ENCODE peak calls at places on chromosomes 16 and 17, in five cellular contexts. One of them, this sample, is unnamed.

GRCh38 chr16:85227262-85227923 is 115.1 kb upstream of the CIBAR2 start:
- DNase-seq in K562: no peak
- DNase-seq in WTC11: no peak
- DNase-seq in A549: no peak
- DNase-seq in HepG2: no peak
- DNase-seq in this sample: peak

GRCh38 chr17:50686494-50687199 is 21.1 kb downstream of the ANKRD40 start:
- DNase-seq in HepG2: peak
- DNase-seq in WTC11: no peak
- DNase-seq in A549: peak
- DNase-seq in K562: no peak
- DNase-seq in this sample: no peak

GRCh38 chr16:23566724-23567123 is 9.2 kb downstream of the UBFD1 start:
- DNase-seq in K562: no peak
- DNase-seq in A549: no peak
- DNase-seq in HepG2: no peak
- DNase-seq in WTC11: no peak
- DNase-seq in this sample: no peak

GRCh38 chr17:35082073-35082657 is 18.7 kb upstream of the RFFL start:
- DNase-seq in HepG2: peak
- DNase-seq in K562: no peak
- DNase-seq in WTC11: no peak
- DNase-seq in A549: no peak
- DNase-seq in this sample: no peak

GRCh38 chr17:16322636-16323035 is 30.6 kb downstream of the CENPV start:
- DNase-seq in WTC11: no peak
- DNase-seq in A549: no peak
- DNase-seq in HepG2: no peak
- DNase-seq in K562: no peak
- DNase-seq in this sample: no peak

GRCh38 chr16:85781685-85782370 is 17.5 kb downstream of the EMC8 start:
- DNase-seq in A549: no peak
- DNase-seq in K562: no peak
- DNase-seq in HepG2: peak
- DNase-seq in WTC11: no peak
- DNase-seq in this sample: no peak

GRCh38 chr16:5328546-5328945 is 231.0 kb upstream of the EEF2KMT start:
- DNase-seq in K562: peak
- DNase-seq in HepG2: no peak
- DNase-seq in WTC11: no peak
- DNase-seq in A549: no peak
- DNase-seq in this sample: no peak

GRCh38 chr17:19683117-19683516 is 33.3 kb downstream of the SLC47A2 start:
- DNase-seq in HepG2: no peak
- DNase-seq in WTC11: no peak
- DNase-seq in A549: no peak
- DNase-seq in K562: no peak
- DNase-seq in this sample: no peak

GRCh38 chr17:31488982-31489294 is 97.5 kb downstream of the RAB11FIP4 start:
- DNase-seq in WTC11: no peak
- DNase-seq in A549: no peak
- DNase-seq in HepG2: no peak
- DNase-seq in K562: no peak
- DNase-seq in this sample: no peak

GRCh38 chr17:18033442-18034099 is 5.4 kb downstream of the ATPAF2 start:
- DNase-seq in A549: peak
- DNase-seq in HepG2: peak
- DNase-seq in WTC11: no peak
- DNase-seq in K562: peak
- DNase-seq in this sample: peak

GRCh38 chr17:48333034-48333491 is 97.0 kb downstream of the SKAP1 start:
- DNase-seq in HepG2: no peak
- DNase-seq in A549: no peak
- DNase-seq in K562: no peak
- DNase-seq in WTC11: no peak
- DNase-seq in this sample: no peak

GRCh38 chr16:73015612-73016487 is 32.1 kb downstream of the ZFHX3 start:
- DNase-seq in HepG2: peak
- DNase-seq in A549: peak
- DNase-seq in K562: no peak
- DNase-seq in WTC11: no peak
- DNase-seq in this sample: peak

GRCh38 chr16:72645526-72645925 is 402.4 kb downstream of the ZFHX3 start:
- DNase-seq in A549: no peak
- DNase-seq in HepG2: no peak
- DNase-seq in K562: no peak
- DNase-seq in WTC11: no peak
- DNase-seq in this sample: no peak

GRCh38 chr16:12431547-12431946 is 372.1 kb downstream of the CPPED1 start:
- DNase-seq in HepG2: no peak
- DNase-seq in WTC11: no peak
- DNase-seq in A549: no peak
- DNase-seq in K562: no peak
- DNase-seq in this sample: no peak

GRCh38 chr17:60971515-60972369 is 294.1 kb downstream of the BCAS3 start:
- DNase-seq in A549: peak
- DNase-seq in K562: peak
- DNase-seq in HepG2: peak
- DNase-seq in WTC11: peak
- DNase-seq in this sample: peak
- TF ChIP-seq ESRRA in A549: no peak
- TF ChIP-seq ESRRA in K562: no peak
- TF ChIP-seq ESRRA in HepG2: no peak
- TF ChIP-seq ESRRA in WTC11: no peak
- TF ChIP-seq ESRRA in this sample: no peak

DNA sequence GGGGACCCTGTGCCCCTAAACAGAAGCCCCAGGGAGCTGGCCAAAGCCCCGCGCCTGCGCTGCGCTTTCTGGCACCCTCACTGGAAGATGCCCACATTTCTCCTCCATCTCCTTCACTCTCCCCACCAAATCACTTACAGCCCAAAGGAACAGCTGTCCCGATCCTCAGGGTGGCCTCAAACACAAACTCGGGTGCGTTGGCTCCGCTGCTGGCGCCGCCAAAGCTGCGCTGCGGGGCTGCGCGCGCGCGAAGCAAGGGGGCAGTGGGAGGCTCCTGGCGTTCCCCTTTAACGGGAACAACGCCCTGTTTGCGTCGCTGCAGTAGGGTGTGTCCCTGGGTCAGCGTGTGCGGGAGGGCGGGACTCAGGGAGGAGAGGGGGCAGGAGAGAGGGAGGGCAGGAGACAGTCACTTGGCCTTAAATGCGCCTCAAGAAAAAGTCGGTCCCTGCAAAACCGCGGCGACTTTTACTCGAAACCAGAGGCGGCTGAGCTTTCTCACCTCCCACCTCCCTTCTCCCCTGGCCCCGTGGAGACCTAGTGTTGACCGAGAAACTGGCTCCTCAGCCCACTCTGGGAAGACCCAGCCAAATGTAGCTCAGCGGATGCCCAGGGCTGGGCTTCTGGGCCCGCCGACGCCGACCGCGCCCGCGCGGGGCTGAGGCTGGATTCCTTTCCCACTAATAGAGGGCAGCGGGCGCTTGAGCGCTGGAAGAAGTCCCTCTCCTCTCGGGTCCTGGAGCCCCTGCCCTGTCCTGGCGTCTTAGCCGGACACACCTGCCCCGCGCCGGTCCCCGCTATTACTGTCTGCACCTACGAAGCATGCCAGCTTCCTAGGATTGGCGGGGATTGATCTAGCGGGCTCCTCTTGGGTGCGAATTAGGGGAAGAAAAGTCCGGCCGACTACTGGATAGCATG is 2.6 kb downstream of the PMP22 start:
- DNase-seq in K562: peak
- DNase-seq in A549: peak
- DNase-seq in HepG2: no peak
- DNase-seq in WTC11: peak
- DNase-seq in this sample: no peak
- TF ChIP-seq ESRRA in K562: no peak
- TF ChIP-seq ESRRA in A549: no peak
- TF ChIP-seq ESRRA in HepG2: no peak
- TF ChIP-seq ESRRA in WTC11: no peak
- TF ChIP-seq ESRRA in this sample: no peak

DNA sequence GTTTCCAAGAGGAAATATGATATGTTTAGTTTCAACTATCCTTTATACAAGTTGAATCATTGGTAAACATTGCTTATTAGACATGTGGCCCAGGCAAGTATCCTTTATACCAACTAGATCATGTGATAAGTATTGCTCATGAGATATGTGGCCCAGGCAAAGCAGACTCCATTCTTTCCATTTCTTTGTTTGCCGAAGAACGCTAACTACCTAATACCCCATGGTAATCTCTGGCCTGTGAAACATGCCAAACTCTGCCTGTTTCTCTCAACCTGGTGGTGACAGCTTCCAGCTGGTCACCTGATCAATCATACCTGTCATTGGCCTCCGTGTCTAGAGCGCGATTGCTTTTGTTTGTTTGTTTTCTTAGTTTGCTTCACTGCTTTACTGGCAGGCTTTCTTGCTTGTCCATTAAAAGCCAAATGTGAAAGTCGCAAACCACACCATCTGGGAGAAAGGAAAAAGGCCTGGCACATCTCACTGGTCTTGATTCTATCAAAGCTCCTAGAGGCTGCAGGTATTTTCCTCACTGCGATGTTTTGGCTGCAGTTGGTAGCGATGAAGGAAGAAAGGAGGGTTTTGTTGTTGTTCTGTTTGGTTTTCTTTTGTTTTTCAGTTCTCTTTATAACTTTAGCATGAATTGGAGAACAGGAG is 686.2 kb downstream of the KCNJ2 start:
- DNase-seq in WTC11: no peak
- DNase-seq in HepG2: no peak
- DNase-seq in K562: no peak
- DNase-seq in A549: no peak
- DNase-seq in this sample: no peak
- TF ChIP-seq ESRRA in WTC11: no peak
- TF ChIP-seq ESRRA in HepG2: no peak
- TF ChIP-seq ESRRA in K562: no peak
- TF ChIP-seq ESRRA in A549: no peak
- TF ChIP-seq ESRRA in this sample: no peak

DNA sequence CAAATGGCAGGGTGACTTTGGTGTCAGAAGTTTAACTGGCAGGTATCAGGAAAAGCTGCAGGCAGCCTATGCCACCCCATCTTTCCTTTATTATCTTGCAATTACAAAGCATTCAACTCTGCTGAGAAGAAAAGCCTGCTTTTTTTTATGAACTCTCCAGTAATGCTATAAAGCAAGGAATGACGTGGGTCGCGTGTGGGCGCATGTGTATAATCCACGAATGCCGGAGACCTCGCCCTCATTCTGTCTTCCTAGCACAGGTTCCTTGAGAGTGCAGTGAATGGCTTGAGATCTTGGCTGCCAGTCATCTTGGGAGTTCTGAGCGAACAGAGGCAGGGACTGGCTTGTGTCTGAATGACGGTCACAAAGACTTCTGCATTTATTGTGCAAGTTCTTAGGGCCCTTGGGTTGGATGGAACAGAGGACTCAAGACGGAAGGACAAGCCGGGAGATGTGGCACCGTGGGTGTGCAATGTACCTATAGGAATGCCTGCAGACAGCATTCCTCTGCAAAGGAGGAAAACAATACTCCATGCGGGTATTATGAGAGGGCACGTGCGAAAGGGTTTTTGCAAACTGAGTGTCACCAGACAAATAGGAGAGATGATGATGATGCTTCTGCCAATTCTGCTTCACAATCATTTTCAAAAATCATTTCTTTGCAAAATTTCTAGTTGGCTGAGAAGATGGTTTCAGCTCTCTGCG is 96.1 kb upstream of the ELAC2 start:
- DNase-seq in HepG2: no peak
- DNase-seq in WTC11: no peak
- DNase-seq in K562: no peak
- DNase-seq in A549: no peak
- DNase-seq in this sample: no peak
- TF ChIP-seq ESRRA in HepG2: no peak
- TF ChIP-seq ESRRA in WTC11: no peak
- TF ChIP-seq ESRRA in K562: no peak
- TF ChIP-seq ESRRA in A549: no peak
- TF ChIP-seq ESRRA in this sample: no peak